ENCODE peak calls at places on chromosomes 5 and 9, in eight cellular contexts. M is BE2C, O is heart left ventricle, T is ovary, B is pancreas, I is tibial nerve, Y is right lobe of liver, H is astrocyte of the cerebellum. F is an unnamed sample.
A peak's percentile ranks its signal among the peaks of the same experiment; 100 is the strongest.

GRCh38 chr9:108517591-108518365 is 338.0 kb downstream of the ACTL7B start:
- DNase-seq in H (no peak), Y (no peak), O (no peak), M (no peak), T (no peak), I (no peak), B (no peak), F (no peak)

GRCh38 chr5:93579561-93580386 is 1.2 kb downstream of the NR2F1-AS1 start:
- DNase-seq in H (no peak), Y (no peak), B (peak; percentile 78), O (peak; percentile 31), T (peak; percentile 76), I (no peak), M (peak; percentile 56), F (no peak)

GRCh38 chr5:366541-367357 is 45.2 kb downstream of the AHRR start:
- DNase-seq in Y (peak; percentile 20), T (no peak), B (no peak), O (no peak), M (no peak), I (peak; percentile 3), H (no peak), F (no peak)

GRCh38 chr5:81819556-81820314 is 68.8 kb upstream of the SSBP2 start:
- DNase-seq in T (no peak), I (no peak), O (no peak), B (no peak), Y (no peak), M (no peak), H (peak; percentile 33), F (no peak)

GRCh38 chr5:179802950-179803562 is 3.6 kb downstream of the MGAT4B start:
- DNase-seq in H (no peak), Y (peak; percentile 82), O (peak; percentile 22), M (no peak), T (no peak), I (no peak), B (peak; percentile 72), F (no peak)

GRCh38 chr5:3412146-3412545 is 183.5 kb upstream of the IRX1 start:
- DNase-seq in I (no peak), Y (no peak), O (no peak), B (no peak), T (no peak), H (no peak), M (no peak), F (no peak)

GRCh38 chr9:133855802-133856592 is 117.8 kb upstream of the SARDH start:
- DNase-seq in B (no peak), O (no peak), M (no peak), Y (peak; percentile 90), H (peak; percentile 8), I (peak; percentile 59), T (no peak), F (peak; percentile 74)

GRCh38 chr9:81737871-81738507 is 48.6 kb upstream of the TLE1 start:
- DNase-seq in M (peak; percentile 57), O (no peak), I (no peak), B (no peak), T (no peak), H (peak; percentile 44), Y (no peak), F (peak; percentile 48)

GRCh38 chr9:7944521-7945022 is 145.0 kb upstream of the DMAC1 start:
- DNase-seq in B (no peak), M (no peak), Y (no peak), T (no peak), O (no peak), H (no peak), I (no peak), F (no peak)

GRCh38 chr9:137129456-137130175 is 9.3 kb upstream of the GRIN1 start:
- DNase-seq in H (peak; percentile 81), B (peak; percentile 96), M (peak; percentile 95), Y (peak; percentile 93), I (peak; percentile 54), O (peak; percentile 93), T (peak; percentile 88), F (peak; percentile 68)

GRCh38 chr5:142881727-142882126 is 111.5 kb downstream of the ARHGAP26 start:
- DNase-seq in O (no peak), Y (no peak), I (no peak), B (no peak), M (no peak), H (no peak), T (no peak), F (no peak)

GRCh38 chr5:175060264-175060663 is 335.9 kb downstream of the MSX2 start:
- DNase-seq in T (no peak), I (no peak), B (no peak), M (no peak), Y (no peak), O (no peak), H (no peak), F (no peak)

GRCh38 chr9:38039907-38040682 is 28.9 kb downstream of the SHB start:
- DNase-seq in I (no peak), Y (no peak), B (peak; percentile 59), M (no peak), H (no peak), T (no peak), O (no peak), F (no peak)
- H3K4me3 ChIP-seq in I (no peak overlapping the region), Y (no peak overlapping the region), B (no peak overlapping the region), M (no peak overlapping the region), H (no peak overlapping the region), T (no peak overlapping the region), O (no peak overlapping the region), F (no peak overlapping the region)

DNA sequence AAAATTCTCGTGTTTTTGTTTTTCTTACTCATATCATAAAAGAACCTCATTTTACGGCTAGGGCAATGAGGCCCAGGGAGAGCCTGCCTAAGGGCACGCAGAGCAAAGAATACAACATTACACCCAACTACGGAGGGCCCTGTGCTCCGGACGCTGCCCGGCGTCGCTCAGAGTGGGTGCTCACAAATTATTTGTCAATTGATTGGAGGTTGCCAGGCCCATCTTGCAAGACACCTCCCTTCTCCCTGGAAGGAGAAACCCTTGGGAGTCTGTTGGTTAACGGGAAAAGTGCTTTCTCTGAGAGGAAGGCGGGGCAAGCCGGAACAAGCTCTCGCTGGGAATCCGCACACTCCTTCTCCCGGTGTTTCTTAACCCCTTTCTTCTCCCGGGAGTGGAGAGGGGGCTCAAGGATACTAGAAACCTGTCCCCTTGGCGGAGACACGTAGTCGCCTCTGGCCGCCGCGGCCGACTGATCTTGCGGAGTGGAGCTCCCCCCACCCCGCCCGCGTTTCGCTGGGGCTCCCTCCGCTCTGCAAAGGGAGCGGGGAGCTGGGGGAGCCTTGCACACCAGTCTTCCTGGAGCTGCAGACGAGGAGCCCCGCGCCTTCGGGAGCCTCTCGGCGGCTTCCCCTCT is 599.3 kb upstream of the SGCD start:
- DNase-seq in B (peak; percentile 48), O (no peak), I (no peak), Y (no peak), T (no peak), H (no peak), M (no peak), F (no peak)
- H3K4me3 ChIP-seq in B (peak overlapping the region; percentile 28), O (peak overlapping the region; percentile 43), I (peak overlapping the region; percentile 27), Y (peak overlapping the region; percentile 25), T (peak overlapping the region; percentile 19), H (peak overlapping the region; percentile 31), M (no peak overlapping the region), F (peak overlapping the region; percentile 29)

GRCh38 chr9:114223564-114224246 is 68.4 kb downstream of the COL27A1 start:
- DNase-seq in B (no peak), I (no peak), M (no peak), O (no peak), H (no peak), Y (no peak), T (no peak), F (no peak)
- H3K4me3 ChIP-seq in B (no peak overlapping the region), I (no peak overlapping the region), M (no peak overlapping the region), O (no peak overlapping the region), H (no peak overlapping the region), Y (no peak overlapping the region), T (no peak overlapping the region), F (no peak overlapping the region)

GRCh38 chr9:129694265-129694664 is 28.8 kb downstream of the PRRX2 start:
- DNase-seq in I (no peak), O (no peak), B (no peak), T (no peak), M (no peak), Y (no peak), H (no peak), F (no peak)
- H3K4me3 ChIP-seq in I (no peak overlapping the region), O (no peak overlapping the region), B (no peak overlapping the region), T (no peak overlapping the region), M (no peak overlapping the region), Y (no peak overlapping the region), H (no peak overlapping the region), F (no peak overlapping the region)

DNA sequence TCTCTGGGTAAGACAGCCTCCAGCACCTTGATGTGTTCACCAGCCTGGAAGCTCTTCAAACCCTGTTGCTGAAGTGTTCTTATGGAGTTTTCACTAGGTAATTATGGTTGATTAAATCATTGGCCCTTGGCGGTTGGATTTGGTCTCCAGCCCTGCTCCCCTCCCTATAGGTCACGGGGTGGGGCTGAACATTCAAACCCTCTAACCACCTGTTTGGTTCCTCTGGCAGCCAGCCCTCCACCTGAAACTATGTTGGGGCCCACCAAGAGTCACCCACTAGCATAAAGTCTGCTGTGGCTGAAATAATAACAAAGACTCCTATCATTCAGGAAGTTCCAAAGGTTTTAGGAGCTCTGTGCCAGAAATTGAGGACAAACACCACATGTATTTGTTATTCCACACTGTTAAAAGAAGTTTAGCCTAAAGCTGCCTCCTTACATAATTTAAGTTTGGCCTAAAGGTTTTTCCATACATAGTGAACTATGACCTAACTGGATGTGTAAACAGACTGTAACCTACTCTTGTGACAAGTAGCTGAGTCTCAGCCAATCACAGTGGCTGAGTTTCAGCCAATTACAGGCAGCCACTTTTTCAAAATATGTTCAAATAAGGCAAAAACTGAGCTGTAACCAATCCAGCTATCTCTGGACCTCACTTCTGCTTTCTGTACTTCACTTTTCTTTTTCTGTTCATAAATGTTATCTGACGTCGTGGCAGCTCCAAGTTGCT is 34.8 kb downstream of the TMEM252 start:
- DNase-seq in I (no peak), M (no peak), O (peak; percentile 29), H (no peak), T (no peak), Y (no peak), B (no peak), F (no peak)
- H3K4me3 ChIP-seq in I (no peak overlapping the region), M (no peak overlapping the region), O (no peak overlapping the region), H (no peak overlapping the region), T (no peak overlapping the region), Y (no peak overlapping the region), B (no peak overlapping the region), F (no peak overlapping the region)